ENCODE peak calls at places on chromosomes 12 and 14, in six cellular contexts. One of them, this sample, is unnamed.

GRCh38 chr12:76976777-76977465 is 88.4 kb downstream of the E2F7 start:
- DNase-seq in GM12878: no peak
- DNase-seq in astrocyte: peak; percentile 8
- DNase-seq in HCT116: no peak
- DNase-seq in mammary epithelial cell: peak; percentile 19
- DNase-seq in hepatocyte: no peak
- DNase-seq in this sample: no peak

GRCh38 chr14:33343016-33343415 is 404.3 kb downstream of the NPAS3 start:
- DNase-seq in HCT116: no peak
- DNase-seq in hepatocyte: no peak
- DNase-seq in astrocyte: peak; percentile 52
- DNase-seq in mammary epithelial cell: no peak
- DNase-seq in GM12878: no peak
- DNase-seq in this sample: no peak

GRCh38 chr12:55745361-55746146 is 2.6 kb downstream of the GDF11 start:
- DNase-seq in mammary epithelial cell: no peak
- DNase-seq in astrocyte: no peak
- DNase-seq in GM12878: no peak
- DNase-seq in hepatocyte: peak; percentile 70
- DNase-seq in HCT116: no peak
- DNase-seq in this sample: no peak

GRCh38 chr14:91968280-91968679 is 20.8 kb upstream of the FBLN5 start:
- DNase-seq in HCT116: no peak
- DNase-seq in hepatocyte: no peak
- DNase-seq in mammary epithelial cell: no peak
- DNase-seq in GM12878: no peak
- DNase-seq in astrocyte: no peak
- DNase-seq in this sample: no peak

GRCh38 chr12:111033281-111034147 is 113.1 kb upstream of the MYL2 start:
- DNase-seq in hepatocyte: peak; percentile 17
- DNase-seq in astrocyte: no peak
- DNase-seq in mammary epithelial cell: no peak
- DNase-seq in HCT116: no peak
- DNase-seq in GM12878: no peak
- DNase-seq in this sample: no peak

GRCh38 chr12:71415336-71416231 is 24.0 kb upstream of the LGR5 start:
- DNase-seq in GM12878: peak; percentile 7
- DNase-seq in astrocyte: peak; percentile 25
- DNase-seq in hepatocyte: peak; percentile 80
- DNase-seq in mammary epithelial cell: peak; percentile 34
- DNase-seq in HCT116: peak; percentile 42
- DNase-seq in this sample: no peak

GRCh38 chr14:97299661-97300060 is 502.5 kb downstream of the VRK1 start:
- DNase-seq in astrocyte: no peak
- DNase-seq in hepatocyte: no peak
- DNase-seq in HCT116: no peak
- DNase-seq in mammary epithelial cell: no peak
- DNase-seq in GM12878: no peak
- DNase-seq in this sample: no peak

GRCh38 chr14:65290830-65291229 is 121.7 kb upstream of the FUT8 start:
- DNase-seq in mammary epithelial cell: peak; percentile 97
- DNase-seq in GM12878: no peak
- DNase-seq in hepatocyte: no peak
- DNase-seq in astrocyte: peak; percentile 93
- DNase-seq in HCT116: peak; percentile 93
- DNase-seq in this sample: peak; percentile 66

GRCh38 chr12:53100466-53101151 is 2.7 kb upstream of the SOAT2 start:
- DNase-seq in HCT116: no peak
- DNase-seq in hepatocyte: no peak
- DNase-seq in astrocyte: no peak
- DNase-seq in mammary epithelial cell: no peak
- DNase-seq in GM12878: no peak
- DNase-seq in this sample: no peak

GRCh38 chr14:22471545-22472121 is 117.4 kb downstream of the DAD1 start:
- DNase-seq in GM12878: no peak
- DNase-seq in astrocyte: peak; percentile 26
- DNase-seq in hepatocyte: peak; percentile 73
- DNase-seq in HCT116: peak; percentile 19
- DNase-seq in mammary epithelial cell: peak; percentile 49
- DNase-seq in this sample: no peak

GRCh38 chr14:68730367-68730766 is 62.5 kb downstream of the ZFP36L1 start:
- DNase-seq in mammary epithelial cell: no peak
- DNase-seq in hepatocyte: no peak
- DNase-seq in GM12878: no peak
- DNase-seq in HCT116: no peak
- DNase-seq in astrocyte: no peak
- DNase-seq in this sample: no peak

GRCh38 chr12:54258286-54258685 is 21.6 kb downstream of the CBX5 start:
- DNase-seq in GM12878: no peak
- DNase-seq in hepatocyte: no peak
- DNase-seq in astrocyte: peak; percentile 64
- DNase-seq in mammary epithelial cell: no peak
- DNase-seq in HCT116: no peak
- DNase-seq in this sample: no peak

GRCh38 chr12:31363826-31364225 is 37.9 kb upstream of the SINHCAF start:
- DNase-seq in astrocyte: no peak
- DNase-seq in mammary epithelial cell: no peak
- DNase-seq in GM12878: no peak
- DNase-seq in hepatocyte: no peak
- DNase-seq in HCT116: no peak
- DNase-seq in this sample: no peak

GRCh38 chr12:94873368-94874085 is 130.0 kb downstream of the NDUFA12 start:
- DNase-seq in GM12878: no peak
- DNase-seq in mammary epithelial cell: no peak
- DNase-seq in astrocyte: no peak
- DNase-seq in HCT116: no peak
- DNase-seq in hepatocyte: peak; percentile 64
- DNase-seq in this sample: no peak

GRCh38 chr12:43285248-43285647 is 266.8 kb downstream of the ADAMTS20 start:
- DNase-seq in GM12878: no peak
- DNase-seq in HCT116: no peak
- DNase-seq in hepatocyte: no peak
- DNase-seq in astrocyte: peak; percentile 98
- DNase-seq in mammary epithelial cell: peak; percentile 95
- DNase-seq in this sample: peak; percentile 48

GRCh38 chr12:121227294-121227693 is 17.4 kb downstream of the P2RX4 start:
- DNase-seq in GM12878: no peak
- DNase-seq in hepatocyte: peak; percentile 86
- DNase-seq in mammary epithelial cell: peak; percentile 37
- DNase-seq in HCT116: no peak
- DNase-seq in astrocyte: no peak
- DNase-seq in this sample: no peak

GRCh38 chr12:107557026-107557425 is 128.6 kb upstream of the PWP1 start:
- DNase-seq in hepatocyte: no peak
- DNase-seq in mammary epithelial cell: no peak
- DNase-seq in astrocyte: no peak
- DNase-seq in HCT116: no peak
- DNase-seq in GM12878: no peak
- DNase-seq in this sample: no peak

GRCh38 chr12:22624908-22625646 is at the start of gene ETNK1:
- DNase-seq in GM12878: peak; percentile 27
- DNase-seq in mammary epithelial cell: peak; percentile 97
- DNase-seq in HCT116: peak; percentile 79
- DNase-seq in astrocyte: peak; percentile 89
- DNase-seq in hepatocyte: peak; percentile 97
- DNase-seq in this sample: peak; percentile 71

GRCh38 chr12:26126340-26127284 is 1.8 kb upstream of the BHLHE41 start:
- DNase-seq in astrocyte: peak; percentile 77
- DNase-seq in hepatocyte: peak; percentile 92
- DNase-seq in HCT116: no peak
- DNase-seq in mammary epithelial cell: peak; percentile 89
- DNase-seq in GM12878: no peak
- DNase-seq in this sample: no peak

GRCh38 chr14:61320806-61321384 is 484 bp upstream of the PRKCH start:
- DNase-seq in hepatocyte: peak; percentile 10
- DNase-seq in mammary epithelial cell: no peak
- DNase-seq in astrocyte: no peak
- DNase-seq in GM12878: no peak
- DNase-seq in HCT116: no peak
- DNase-seq in this sample: no peak

GRCh38 chr12:7004287-7004803 is 13.9 kb downstream of the LPCAT3 start:
- DNase-seq in hepatocyte: no peak
- DNase-seq in mammary epithelial cell: no peak
- DNase-seq in astrocyte: no peak
- DNase-seq in GM12878: no peak
- DNase-seq in HCT116: no peak
- DNase-seq in this sample: no peak
- H3K4me1 ChIP-seq in hepatocyte: no peaks in the 10 kb centered on the region
- H3K4me1 ChIP-seq in mammary epithelial cell: peaks cover under 1% of the 10 kb centered on the region
- H3K4me1 ChIP-seq in astrocyte: no peaks in the 10 kb centered on the region
- H3K4me1 ChIP-seq in GM12878: no peaks in the 10 kb centered on the region
- H3K4me1 ChIP-seq in HCT116: peaks cover 3% of the 10 kb centered on the region
- H3K4me1 ChIP-seq in this sample: peaks cover 5% of the 10 kb centered on the region

GRCh38 chr12:3364661-3365264 is 126.2 kb upstream of the PRMT8 start:
- DNase-seq in astrocyte: no peak
- DNase-seq in hepatocyte: no peak
- DNase-seq in GM12878: no peak
- DNase-seq in mammary epithelial cell: no peak
- DNase-seq in HCT116: no peak
- DNase-seq in this sample: no peak

GRCh38 chr12:3364226-3364625 is 126.8 kb upstream of the PRMT8 start:
- DNase-seq in HCT116: no peak
- DNase-seq in astrocyte: no peak
- DNase-seq in mammary epithelial cell: no peak
- DNase-seq in GM12878: no peak
- DNase-seq in hepatocyte: no peak
- DNase-seq in this sample: no peak

GRCh38 chr12:3362751-3363150 is 128.3 kb upstream of the PRMT8 start:
- DNase-seq in GM12878: no peak
- DNase-seq in astrocyte: no peak
- DNase-seq in HCT116: no peak
- DNase-seq in mammary epithelial cell: no peak
- DNase-seq in hepatocyte: no peak
- DNase-seq in this sample: no peak

GRCh38 chr12:3365416-3366385 is 125.3 kb upstream of the PRMT8 start:
- DNase-seq in HCT116: no peak
- DNase-seq in hepatocyte: peak; percentile 64
- DNase-seq in GM12878: no peak
- DNase-seq in mammary epithelial cell: peak; percentile 53
- DNase-seq in astrocyte: no peak
- DNase-seq in this sample: no peak

GRCh38 chr12:3363608-3364007 is 127.4 kb upstream of the PRMT8 start:
- DNase-seq in hepatocyte: no peak
- DNase-seq in mammary epithelial cell: no peak
- DNase-seq in GM12878: no peak
- DNase-seq in HCT116: no peak
- DNase-seq in astrocyte: no peak
- DNase-seq in this sample: no peak
- H3K4me2 ChIP-seq in hepatocyte: no peak overlapping the region
- H3K4me2 ChIP-seq in mammary epithelial cell: no peak overlapping the region
- H3K4me2 ChIP-seq in GM12878: no peak overlapping the region
- H3K4me2 ChIP-seq in HCT116: no peak overlapping the region
- H3K4me2 ChIP-seq in astrocyte: no peak overlapping the region
- H3K4me2 ChIP-seq in this sample: no peak overlapping the region

DNA sequence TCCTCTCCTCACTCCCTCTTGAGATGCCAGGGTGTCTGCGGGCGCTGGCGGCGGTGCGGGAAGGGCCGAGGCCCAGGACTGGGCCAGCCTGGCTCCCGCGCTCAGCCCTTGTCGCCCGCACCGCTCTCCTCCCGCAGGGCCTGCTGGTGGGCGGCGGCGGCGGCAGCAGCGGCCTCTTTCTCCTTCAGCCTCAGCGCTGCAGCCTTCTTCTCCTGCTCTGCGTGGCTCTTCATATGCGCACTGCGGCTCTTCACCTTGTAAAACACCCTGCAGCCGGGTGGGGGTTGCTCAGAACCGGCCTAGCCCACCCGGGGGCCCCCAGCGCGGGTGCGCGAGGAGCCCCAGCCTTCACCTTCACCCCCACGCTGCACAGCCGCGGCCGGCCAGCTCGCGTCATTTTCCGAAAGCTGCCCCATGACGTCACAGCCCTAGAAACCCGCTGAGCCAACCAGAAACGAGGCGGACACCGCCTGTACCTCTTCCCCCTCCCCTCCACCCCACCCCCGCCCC is 4.6 kb upstream of the PNMA1 start:
- DNase-seq in hepatocyte: no peak
- DNase-seq in mammary epithelial cell: no peak
- DNase-seq in GM12878: no peak
- DNase-seq in astrocyte: no peak
- DNase-seq in HCT116: no peak
- DNase-seq in this sample: no peak
- H3K4me3 ChIP-seq in hepatocyte: no peak overlapping the region
- H3K4me3 ChIP-seq in mammary epithelial cell: no peak overlapping the region
- H3K4me3 ChIP-seq in GM12878: no peak overlapping the region
- H3K4me3 ChIP-seq in astrocyte: no peak overlapping the region
- H3K4me3 ChIP-seq in HCT116: no peak overlapping the region
- H3K4me3 ChIP-seq in this sample: no peak overlapping the region

DNA sequence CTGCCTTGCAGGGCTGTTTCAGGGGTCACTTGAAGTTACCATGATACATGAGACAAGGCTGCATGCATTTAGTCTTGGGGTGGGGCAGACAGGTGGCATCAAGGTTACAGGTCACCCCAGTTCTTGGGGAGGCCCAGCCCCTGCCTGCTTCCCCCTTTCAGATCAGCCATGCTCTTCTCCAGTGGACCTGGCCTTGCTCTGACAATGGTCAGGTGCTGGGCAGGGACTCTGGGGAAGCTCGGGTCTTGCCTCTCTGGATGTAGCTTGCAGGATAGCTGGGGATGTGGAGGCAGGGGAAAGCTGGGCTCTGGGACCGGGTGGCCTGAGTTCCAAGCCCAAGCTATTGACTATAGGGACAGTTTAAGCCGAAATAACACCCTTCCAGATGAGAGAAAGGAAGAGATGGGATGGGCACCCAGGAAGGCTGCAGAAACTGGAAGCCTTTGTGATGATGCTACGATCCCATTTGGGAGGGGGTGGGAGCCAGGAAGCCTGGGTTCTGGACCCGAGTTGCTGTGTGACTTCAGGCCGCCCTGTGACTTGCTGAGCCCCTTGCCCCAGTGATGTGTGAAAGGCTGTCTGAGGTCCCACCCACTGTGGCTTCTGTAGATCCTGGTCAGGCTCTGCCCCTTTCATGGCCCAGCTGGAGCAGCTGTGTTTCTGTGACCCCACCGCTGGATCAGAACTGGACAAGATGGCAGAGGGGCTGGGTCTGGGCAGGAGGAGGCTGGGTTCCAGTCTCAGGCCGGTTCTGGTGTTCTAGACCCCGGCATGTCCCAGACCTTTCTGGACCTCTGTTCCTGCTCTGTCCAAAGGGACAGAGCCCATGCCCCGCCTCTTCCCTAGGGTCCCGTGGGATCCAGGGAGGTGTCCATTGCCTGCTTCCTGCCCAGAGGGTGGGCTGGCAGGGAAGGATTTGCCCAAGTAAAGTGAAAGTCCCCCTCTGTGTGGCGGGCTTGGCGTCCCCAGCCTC is 2.1 kb downstream of the TNFAIP2 start:
- DNase-seq in mammary epithelial cell: no peak
- DNase-seq in astrocyte: no peak
- DNase-seq in GM12878: no peak
- DNase-seq in HCT116: no peak
- DNase-seq in hepatocyte: no peak
- DNase-seq in this sample: no peak
- H3K4me1 ChIP-seq in mammary epithelial cell: peaks cover 38% of the 10 kb centered on the region
- H3K4me1 ChIP-seq in astrocyte: peaks cover 29% of the 10 kb centered on the region
- H3K4me1 ChIP-seq in GM12878: peaks cover 15% of the 10 kb centered on the region
- H3K4me1 ChIP-seq in HCT116: peaks cover 39% of the 10 kb centered on the region
- H3K4me1 ChIP-seq in hepatocyte: peaks cover 30% of the 10 kb centered on the region
- H3K4me1 ChIP-seq in this sample: peaks cover 36% of the 10 kb centered on the region

DNA sequence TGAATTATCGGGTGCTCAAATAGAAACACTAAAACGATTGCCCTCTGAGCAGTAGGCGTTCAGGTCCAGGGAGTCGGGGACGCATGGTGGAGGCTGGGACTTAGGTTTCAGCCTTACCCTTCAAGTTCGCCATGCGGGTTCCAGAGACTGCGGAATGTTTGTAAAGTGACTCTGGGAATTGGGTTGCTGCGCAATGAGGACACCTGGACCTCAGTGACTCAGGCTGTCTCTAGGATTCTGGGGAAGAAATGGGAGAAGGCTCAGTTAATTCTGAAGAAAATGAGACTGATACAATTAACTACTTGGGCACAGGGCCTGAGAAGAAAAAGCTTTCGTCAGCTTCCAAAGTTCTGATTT is 1.1 kb downstream of the LGALS3 start:
- DNase-seq in astrocyte: no peak
- DNase-seq in mammary epithelial cell: peak; percentile 31
- DNase-seq in HCT116: no peak
- DNase-seq in hepatocyte: no peak
- DNase-seq in GM12878: no peak
- DNase-seq in this sample: no peak
- H3K4me2 ChIP-seq in astrocyte: peak overlapping the region; percentile 91
- H3K4me2 ChIP-seq in mammary epithelial cell: peak overlapping the region; percentile 83
- H3K4me2 ChIP-seq in HCT116: peak overlapping the region; percentile 77
- H3K4me2 ChIP-seq in hepatocyte: peak overlapping the region; percentile 83
- H3K4me2 ChIP-seq in GM12878: peak overlapping the region; percentile 93
- H3K4me2 ChIP-seq in this sample: peak overlapping the region; percentile 97